ENCODE peak calls at places on chromosomes 4 and X, in nine cellular contexts. Y is A172, C is lower leg skin, E is NCI-H1417, J is GM04504, B is DND-41, G is right atrium auricular region, V is foreskin melanocyte, M is suprapubic skin. H is an unnamed sample.
A peak's percentile ranks its signal among the peaks of the same experiment; 100 is the strongest.

GRCh38 chr4:112302320-112303274 is 5.4 kb downstream of the ALPK1 start:
- DNase-seq in Y (no peak), B (no peak), V (no peak), J (no peak), E (no peak), M (no peak), G (no peak), C (no peak), H (no peak)

GRCh38 chr4:1039493-1040343 is 28.3 kb downstream of the FGFRL1 start:
- DNase-seq in B (no peak), E (peak; percentile 10), G (no peak), Y (peak; percentile 43), M (no peak), V (no peak), C (no peak), J (no peak), H (peak; percentile 87)

GRCh38 chr4:162837679-162838078 is 329.0 kb downstream of the NAF1 start:
- DNase-seq in C (no peak), B (no peak), M (no peak), Y (no peak), J (no peak), G (no peak), E (no peak), V (no peak), H (no peak)

GRCh38 chr4:600850-601515 is 24.4 kb upstream of the PDE6B start:
- DNase-seq in G (no peak), Y (no peak), B (no peak), J (no peak), E (no peak), M (no peak), C (no peak), V (no peak), H (no peak)

GRCh38 chr4:88107406-88108107 is 50.9 kb downstream of the ABCG2 start:
- DNase-seq in B (no peak), V (no peak), Y (peak; percentile 4), E (no peak), J (no peak), C (no peak), M (no peak), G (no peak), H (no peak)

GRCh38 chr4:16133406-16133805 is 49.6 kb upstream of the PROM1 start:
- DNase-seq in V (no peak), G (no peak), J (no peak), Y (no peak), B (no peak), C (no peak), M (no peak), E (no peak), H (no peak)

GRCh38 chr4:153512162-153512852 is 46.1 kb downstream of the TMEM131L start:
- DNase-seq in J (no peak), B (no peak), Y (no peak), M (no peak), G (no peak), C (no peak), E (no peak), V (no peak), H (no peak)

GRCh38 chr4:47698837-47699236 is 139.0 kb downstream of the CORIN start:
- DNase-seq in C (no peak), E (no peak), Y (no peak), J (no peak), V (no peak), B (no peak), G (no peak), M (no peak), H (no peak)

GRCh38 chr4:95141376-95141775 is 383.6 kb downstream of the BMPR1B start:
- DNase-seq in Y (no peak), J (no peak), V (no peak), C (no peak), G (no peak), M (no peak), B (no peak), E (no peak), H (no peak)

GRCh38 chr4:39637572-39638357 is 900 bp downstream of the SMIM14 start:
- DNase-seq in G (peak; percentile 68), M (peak; percentile 83), C (peak; percentile 29), V (peak; percentile 49), J (no peak), E (peak; percentile 67), B (peak; percentile 20), Y (peak; percentile 47), H (peak; percentile 75)

GRCh38 chr4:176622251-176622968 is 170.3 kb downstream of the VEGFC start:
- DNase-seq in J (peak; percentile 15), M (no peak), E (no peak), B (no peak), G (no peak), Y (no peak), V (no peak), C (no peak), H (no peak)

GRCh38 chr4:75630932-75631320 is 598 bp upstream of the CDKL2 start:
- DNase-seq in J (no peak), B (no peak), G (no peak), V (no peak), Y (no peak), C (no peak), M (no peak), E (no peak), H (no peak)

GRCh38 chrX:9878141-9878875 is 88.8 kb upstream of the CLDN34 start:
- DNase-seq in C (no peak), Y (peak; percentile 50), G (no peak), B (no peak), E (no peak), V (no peak), J (no peak), M (no peak), H (no peak)

GRCh38 chr4:149845643-149846208 is 30.1 kb upstream of the IQCM start:
- DNase-seq in B (no peak), V (no peak), Y (no peak), J (no peak), G (no peak), E (peak; percentile 35), M (no peak), C (no peak), H (no peak)

GRCh38 chr4:2364654-2365053 is 53.8 kb downstream of the ZFYVE28 start:
- DNase-seq in Y (no peak), E (no peak), G (no peak), V (peak; percentile 33), B (no peak), M (no peak), C (no peak), J (no peak), H (no peak)

GRCh38 chrX:48451708-48452107 is 18.4 kb downstream of the SLC38A5 start:
- DNase-seq in M (no peak), G (no peak), E (no peak), B (no peak), J (no peak), C (no peak), Y (no peak), V (no peak), H (no peak)

GRCh38 chr4:140163029-140163810 is 9.2 kb upstream of the MAML3 start:
- DNase-seq in G (peak; percentile 68), E (no peak), B (no peak), J (no peak), V (peak; percentile 52), Y (no peak), C (no peak), M (no peak), H (no peak)

GRCh38 chr4:26871611-26872010 is 11.0 kb downstream of the STIM2 start:
- DNase-seq in G (no peak), M (no peak), E (no peak), B (no peak), Y (no peak), C (no peak), V (no peak), J (no peak), H (no peak)

GRCh38 chr4:128528793-128529553 is 241.4 kb upstream of the PGRMC2 start:
- DNase-seq in Y (peak; percentile 98), V (peak; percentile 58), G (no peak), M (no peak), C (peak; percentile 68), J (peak; percentile 95), B (no peak), E (no peak), H (peak; percentile 38)

GRCh38 chr4:122691988-122692387 is 40.5 kb upstream of the BBS12 start:
- DNase-seq in C (no peak), V (no peak), J (no peak), M (no peak), E (no peak), Y (no peak), B (no peak), G (no peak), H (no peak)

GRCh38 chrX:7889138-7889537 is 38.1 kb downstream of the PNPLA4 start:
- DNase-seq in G (no peak), M (no peak), C (no peak), Y (peak; percentile 11), B (peak; percentile 76), J (no peak), V (peak; percentile 1), E (no peak), H (no peak)

GRCh38 chr4:168551945-168552695 is 55.3 kb downstream of the PALLD start:
- DNase-seq in B (peak; percentile 7), C (no peak), M (no peak), J (no peak), V (no peak), G (no peak), Y (peak; percentile 27), E (no peak), H (no peak)

GRCh38 chr4:39658756-39659155 is 20.1 kb upstream of the SMIM14 start:
- DNase-seq in B (no peak), C (no peak), E (no peak), G (no peak), V (no peak), M (no peak), J (no peak), Y (no peak), H (no peak)

GRCh38 chr4:39820186-39820585 is 122.2 kb downstream of the UBE2K start:
- DNase-seq in J (no peak), G (no peak), C (no peak), B (no peak), V (no peak), M (peak; percentile 6), E (no peak), Y (no peak), H (no peak)

GRCh38 chr4:107629318-107629717 is 90.7 kb downstream of the PAPSS1 start:
- DNase-seq in C (peak; percentile 19), G (no peak), Y (no peak), V (no peak), B (no peak), M (no peak), J (no peak), E (no peak), H (no peak)

GRCh38 chrX:94560930-94561329 is 886.9 kb downstream of the FAM133A start:
- DNase-seq in V (no peak), C (no peak), J (no peak), G (no peak), Y (no peak), E (no peak), M (no peak), B (no peak), H (no peak)

GRCh38 chr4:163331629-163332360 is 601 bp downstream of the NPY1R start:
- DNase-seq in V (no peak), M (no peak), G (no peak), J (no peak), E (no peak), Y (no peak), C (no peak), B (no peak), H (no peak)

GRCh38 chrX:109384569-109385174 is 97.2 kb downstream of the GUCY2F start:
- DNase-seq in Y (no peak), B (no peak), C (no peak), G (no peak), J (no peak), V (no peak), M (no peak), E (peak; percentile 48), H (no peak)

GRCh38 chr4:122776916-122777315 is 44.4 kb downstream of the BBS12 start:
- DNase-seq in J (no peak), Y (no peak), V (no peak), E (no peak), B (no peak), G (no peak), C (no peak), M (no peak), H (no peak)

GRCh38 chr4:142826503-142827241 is 19.4 kb downstream of the INPP4B start:
- DNase-seq in V (no peak), E (no peak), B (no peak), Y (no peak), M (no peak), J (no peak), G (no peak), C (no peak), H (no peak)

GRCh38 chrX:2608638-2609430 is 82.3 kb upstream of the CD99 start:
- DNase-seq in C (peak; percentile 82), M (peak; percentile 92), Y (peak; percentile 73), B (peak; percentile 92), J (peak; percentile 66), E (no peak), G (peak; percentile 64), V (peak; percentile 75), H (peak; percentile 98)